ENCODE peak calls at places on chromosomes 7 and 10, in six cellular contexts. One of them, this sample, is unnamed.

GRCh38 chr7:41706228-41706930 is 3.5 kb upstream of the INHBA start:
- DNase-seq in mesendoderm: no peak
- DNase-seq in IMR-90: peak; percentile 50
- DNase-seq in neuronal stem cell: no peak
- DNase-seq in mesenchymal stem cell: no peak
- DNase-seq in H1: no peak
- DNase-seq in this sample: no peak

GRCh38 chr7:106178593-106179134 is 66.6 kb upstream of the SYPL1 start:
- DNase-seq in mesendoderm: peak; percentile 24
- DNase-seq in IMR-90: peak; percentile 57
- DNase-seq in neuronal stem cell: no peak
- DNase-seq in mesenchymal stem cell: no peak
- DNase-seq in H1: no peak
- DNase-seq in this sample: no peak

GRCh38 chr7:101900103-101900502 is 82.7 kb downstream of the CUX1 start:
- DNase-seq in mesendoderm: no peak
- DNase-seq in IMR-90: no peak
- DNase-seq in neuronal stem cell: no peak
- DNase-seq in mesenchymal stem cell: no peak
- DNase-seq in H1: no peak
- DNase-seq in this sample: no peak

GRCh38 chr7:41447106-41448042 is 255.5 kb downstream of the INHBA start:
- DNase-seq in mesendoderm: peak; percentile 27
- DNase-seq in IMR-90: peak; percentile 36
- DNase-seq in neuronal stem cell: no peak
- DNase-seq in mesenchymal stem cell: peak; percentile 26
- DNase-seq in H1: no peak
- DNase-seq in this sample: no peak

GRCh38 chr7:8135417-8135816 is 126.5 kb downstream of the ICA1 start:
- DNase-seq in mesendoderm: no peak
- DNase-seq in IMR-90: no peak
- DNase-seq in neuronal stem cell: no peak
- DNase-seq in mesenchymal stem cell: no peak
- DNase-seq in H1: no peak
- DNase-seq in this sample: no peak

GRCh38 chr7:5690931-5691461 is 90.5 kb downstream of the RNF216 start:
- DNase-seq in mesendoderm: no peak
- DNase-seq in IMR-90: no peak
- DNase-seq in neuronal stem cell: no peak
- DNase-seq in mesenchymal stem cell: peak; percentile 76
- DNase-seq in H1: no peak
- DNase-seq in this sample: no peak

GRCh38 chr7:117645456-117646181 is 165.8 kb downstream of the CFTR start:
- DNase-seq in mesendoderm: peak; percentile 25
- DNase-seq in IMR-90: peak; percentile 91
- DNase-seq in neuronal stem cell: no peak
- DNase-seq in mesenchymal stem cell: peak; percentile 51
- DNase-seq in H1: no peak
- DNase-seq in this sample: no peak

GRCh38 chr10:94183666-94184264 is 179.0 kb downstream of the NOC3L start:
- DNase-seq in mesendoderm: no peak
- DNase-seq in IMR-90: peak; percentile 100
- DNase-seq in neuronal stem cell: no peak
- DNase-seq in mesenchymal stem cell: peak; percentile 84
- DNase-seq in H1: no peak
- DNase-seq in this sample: no peak

GRCh38 chr10:49508249-49508648 is 30.7 kb downstream of the ERCC6 start:
- DNase-seq in mesendoderm: no peak
- DNase-seq in IMR-90: no peak
- DNase-seq in neuronal stem cell: no peak
- DNase-seq in mesenchymal stem cell: no peak
- DNase-seq in H1: no peak
- DNase-seq in this sample: no peak

GRCh38 chr10:68301790-68302502 is 29.9 kb upstream of the HNRNPH3 start:
- DNase-seq in mesendoderm: peak; percentile 40
- DNase-seq in IMR-90: peak; percentile 75
- DNase-seq in neuronal stem cell: peak; percentile 14
- DNase-seq in mesenchymal stem cell: peak; percentile 55
- DNase-seq in H1: no peak
- DNase-seq in this sample: no peak

GRCh38 chr7:80721880-80722595 is 83.6 kb downstream of the CD36 start:
- DNase-seq in mesendoderm: peak; percentile 32
- DNase-seq in IMR-90: peak; percentile 92
- DNase-seq in neuronal stem cell: no peak
- DNase-seq in mesenchymal stem cell: peak; percentile 91
- DNase-seq in H1: no peak
- DNase-seq in this sample: no peak

GRCh38 chr7:131581241-131582157 is 25.1 kb upstream of the PODXL start:
- DNase-seq in mesendoderm: no peak
- DNase-seq in IMR-90: no peak
- DNase-seq in neuronal stem cell: no peak
- DNase-seq in mesenchymal stem cell: no peak
- DNase-seq in H1: no peak
- DNase-seq in this sample: peak; percentile 42

GRCh38 chr7:138170298-138170697 is 94.0 kb downstream of the AKR1D1 start:
- DNase-seq in mesendoderm: peak; percentile 83
- DNase-seq in IMR-90: no peak
- DNase-seq in neuronal stem cell: no peak
- DNase-seq in mesenchymal stem cell: no peak
- DNase-seq in H1: no peak
- DNase-seq in this sample: peak; percentile 40

GRCh38 chr7:106365252-106366005 is 80.6 kb upstream of the NAMPT start:
- DNase-seq in mesendoderm: no peak
- DNase-seq in IMR-90: no peak
- DNase-seq in neuronal stem cell: no peak
- DNase-seq in mesenchymal stem cell: no peak
- DNase-seq in H1: no peak
- DNase-seq in this sample: no peak

GRCh38 chr7:149850007-149850594 is 11.9 kb downstream of the ZNF862 start:
- DNase-seq in mesendoderm: no peak
- DNase-seq in IMR-90: no peak
- DNase-seq in neuronal stem cell: no peak
- DNase-seq in mesenchymal stem cell: no peak
- DNase-seq in H1: no peak
- DNase-seq in this sample: no peak

GRCh38 chr7:133484135-133484534 is 231.3 kb downstream of the EXOC4 start:
- DNase-seq in mesendoderm: peak; percentile 40
- DNase-seq in IMR-90: no peak
- DNase-seq in neuronal stem cell: no peak
- DNase-seq in mesenchymal stem cell: no peak
- DNase-seq in H1: no peak
- DNase-seq in this sample: no peak

GRCh38 chr7:137669706-137670105 is 177.1 kb downstream of the DGKI start:
- DNase-seq in mesendoderm: no peak
- DNase-seq in IMR-90: peak; percentile 64
- DNase-seq in neuronal stem cell: no peak
- DNase-seq in mesenchymal stem cell: peak; percentile 3
- DNase-seq in H1: no peak
- DNase-seq in this sample: no peak

GRCh38 chr10:103197177-103197576 is 4.1 kb upstream of the NT5C2 start:
- DNase-seq in mesendoderm: peak; percentile 59
- DNase-seq in IMR-90: peak; percentile 75
- DNase-seq in neuronal stem cell: no peak
- DNase-seq in mesenchymal stem cell: peak; percentile 85
- DNase-seq in H1: no peak
- DNase-seq in this sample: no peak

GRCh38 chr10:102633848-102634247 is 10.4 kb upstream of the TRIM8 start:
- DNase-seq in mesendoderm: no peak
- DNase-seq in IMR-90: no peak
- DNase-seq in neuronal stem cell: no peak
- DNase-seq in mesenchymal stem cell: no peak
- DNase-seq in H1: no peak
- DNase-seq in this sample: no peak

GRCh38 chr7:105224884-105225651 is 163.7 kb downstream of the SRPK2 start:
- DNase-seq in mesendoderm: peak; percentile 72
- DNase-seq in IMR-90: peak; percentile 95
- DNase-seq in neuronal stem cell: no peak
- DNase-seq in mesenchymal stem cell: peak; percentile 86
- DNase-seq in H1: no peak
- DNase-seq in this sample: no peak

GRCh38 chr10:82319558-82319957 is 444.6 kb downstream of the NRG3 start:
- DNase-seq in mesendoderm: peak; percentile 23
- DNase-seq in IMR-90: no peak
- DNase-seq in neuronal stem cell: no peak
- DNase-seq in mesenchymal stem cell: no peak
- DNase-seq in H1: no peak
- DNase-seq in this sample: peak; percentile 31

GRCh38 chr7:18610331-18610948 is 114.9 kb downstream of the HDAC9 start:
- DNase-seq in mesendoderm: peak; percentile 72
- DNase-seq in IMR-90: peak; percentile 28
- DNase-seq in neuronal stem cell: peak; percentile 32
- DNase-seq in mesenchymal stem cell: peak; percentile 35
- DNase-seq in H1: peak; percentile 3
- DNase-seq in this sample: peak; percentile 42

GRCh38 chr10:74882831-74883230 is 56.4 kb downstream of the KAT6B start:
- DNase-seq in mesendoderm: no peak
- DNase-seq in IMR-90: peak; percentile 76
- DNase-seq in neuronal stem cell: no peak
- DNase-seq in mesenchymal stem cell: peak; percentile 64
- DNase-seq in H1: no peak
- DNase-seq in this sample: no peak

GRCh38 chr10:21161647-21162046 is 264.5 kb upstream of the NEBL start:
- DNase-seq in mesendoderm: peak; percentile 89
- DNase-seq in IMR-90: no peak
- DNase-seq in neuronal stem cell: peak; percentile 59
- DNase-seq in mesenchymal stem cell: no peak
- DNase-seq in H1: peak; percentile 51
- DNase-seq in this sample: no peak

GRCh38 chr7:78542551-78542950 is 744.0 kb downstream of the PHTF2 start:
- DNase-seq in mesendoderm: no peak
- DNase-seq in IMR-90: no peak
- DNase-seq in neuronal stem cell: no peak
- DNase-seq in mesenchymal stem cell: no peak
- DNase-seq in H1: no peak
- DNase-seq in this sample: no peak

GRCh38 chr7:135736586-135737305 is 8.8 kb upstream of the SLC13A4 start:
- DNase-seq in mesendoderm: no peak
- DNase-seq in IMR-90: no peak
- DNase-seq in neuronal stem cell: no peak
- DNase-seq in mesenchymal stem cell: no peak
- DNase-seq in H1: no peak
- DNase-seq in this sample: no peak

GRCh38 chr7:135731131-135731530 is 3.1 kb upstream of the SLC13A4 start:
- DNase-seq in mesendoderm: no peak
- DNase-seq in IMR-90: no peak
- DNase-seq in neuronal stem cell: no peak
- DNase-seq in mesenchymal stem cell: no peak
- DNase-seq in H1: no peak
- DNase-seq in this sample: no peak

GRCh38 chr7:135733603-135734342 is 5.8 kb upstream of the SLC13A4 start:
- DNase-seq in mesendoderm: no peak
- DNase-seq in IMR-90: no peak
- DNase-seq in neuronal stem cell: no peak
- DNase-seq in mesenchymal stem cell: no peak
- DNase-seq in H1: no peak
- DNase-seq in this sample: no peak

GRCh38 chr7:135729230-135729629 is 1.2 kb upstream of the SLC13A4 start:
- DNase-seq in mesendoderm: no peak
- DNase-seq in IMR-90: no peak
- DNase-seq in neuronal stem cell: no peak
- DNase-seq in mesenchymal stem cell: no peak
- DNase-seq in H1: no peak
- DNase-seq in this sample: no peak

GRCh38 chr7:135734343-135734689 is 6.3 kb upstream of the SLC13A4 start:
- DNase-seq in mesendoderm: no peak
- DNase-seq in IMR-90: no peak
- DNase-seq in neuronal stem cell: no peak
- DNase-seq in mesenchymal stem cell: no peak
- DNase-seq in H1: no peak
- DNase-seq in this sample: no peak
- H4K8ac ChIP-seq in mesendoderm: no peak overlapping the region
- H4K8ac ChIP-seq in IMR-90: no peak overlapping the region
- H4K8ac ChIP-seq in neuronal stem cell: no peak overlapping the region
- H4K8ac ChIP-seq in mesenchymal stem cell: no peak overlapping the region
- H4K8ac ChIP-seq in H1: no peak overlapping the region
- H4K8ac ChIP-seq in this sample: no peak overlapping the region

GRCh38 chr7:99665312-99665759 is 14.5 kb downstream of the CYP3A5 start:
- DNase-seq in mesendoderm: no peak
- DNase-seq in IMR-90: no peak
- DNase-seq in neuronal stem cell: no peak
- DNase-seq in mesenchymal stem cell: no peak
- DNase-seq in H1: no peak
- DNase-seq in this sample: no peak
- H4K8ac ChIP-seq in mesendoderm: no peak overlapping the region
- H4K8ac ChIP-seq in IMR-90: no peak overlapping the region
- H4K8ac ChIP-seq in neuronal stem cell: no peak overlapping the region
- H4K8ac ChIP-seq in mesenchymal stem cell: no peak overlapping the region
- H4K8ac ChIP-seq in H1: no peak overlapping the region
- H4K8ac ChIP-seq in this sample: no peak overlapping the region

DNA sequence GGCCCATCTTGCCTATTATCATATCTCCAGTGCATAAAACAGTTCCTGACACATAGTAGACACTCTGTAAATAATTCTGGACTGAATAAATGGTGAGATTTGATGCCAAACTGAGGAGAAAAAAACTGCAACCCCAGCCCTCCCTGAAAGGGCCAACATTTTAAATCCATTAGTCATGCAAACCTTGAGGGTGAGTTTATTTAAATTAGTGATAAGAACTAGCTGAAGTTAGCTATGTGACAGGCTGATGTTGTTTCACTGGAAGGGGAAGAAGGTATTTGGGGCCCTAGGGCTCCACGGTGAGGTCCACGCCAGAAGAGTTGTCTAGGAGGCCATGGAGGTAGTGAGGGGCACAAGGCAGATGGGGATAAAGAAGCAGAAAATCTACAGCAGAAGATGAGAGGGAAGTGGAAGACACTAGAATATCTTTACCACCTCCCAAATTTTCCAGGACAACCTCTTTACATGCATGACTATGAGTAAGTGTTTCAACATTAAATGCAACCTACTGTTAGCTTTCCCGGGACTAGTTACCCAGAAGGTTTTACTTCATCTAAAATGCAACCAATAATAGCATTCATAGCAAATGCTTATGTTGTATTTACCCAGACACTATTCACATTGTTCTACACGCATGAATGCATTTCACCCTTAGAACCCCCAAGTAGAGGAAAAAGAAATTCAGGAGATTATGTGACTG is 183.2 kb upstream of the LYZL1 start:
- DNase-seq in mesendoderm: peak; percentile 87
- DNase-seq in IMR-90: peak; percentile 86
- DNase-seq in neuronal stem cell: no peak
- DNase-seq in mesenchymal stem cell: peak; percentile 62
- DNase-seq in H1: no peak
- DNase-seq in this sample: no peak
- H4K8ac ChIP-seq in mesendoderm: no peak overlapping the region
- H4K8ac ChIP-seq in IMR-90: peak overlapping the region; percentile 8
- H4K8ac ChIP-seq in neuronal stem cell: no peak overlapping the region
- H4K8ac ChIP-seq in mesenchymal stem cell: peak overlapping the region; percentile 29
- H4K8ac ChIP-seq in H1: no peak overlapping the region
- H4K8ac ChIP-seq in this sample: no peak overlapping the region

GRCh38 chr10:43282881-43283280 is 16.0 kb upstream of the RASGEF1A start:
- DNase-seq in mesendoderm: peak; percentile 70
- DNase-seq in IMR-90: no peak
- DNase-seq in neuronal stem cell: no peak
- DNase-seq in mesenchymal stem cell: no peak
- DNase-seq in H1: no peak
- DNase-seq in this sample: peak; percentile 81

GRCh38 chr10:43273543-43273942 is 6.7 kb upstream of the RASGEF1A start:
- DNase-seq in mesendoderm: no peak
- DNase-seq in IMR-90: no peak
- DNase-seq in neuronal stem cell: no peak
- DNase-seq in mesenchymal stem cell: no peak
- DNase-seq in H1: no peak
- DNase-seq in this sample: no peak

GRCh38 chr10:43274011-43274410 is 7.1 kb upstream of the RASGEF1A start:
- DNase-seq in mesendoderm: no peak
- DNase-seq in IMR-90: no peak
- DNase-seq in neuronal stem cell: no peak
- DNase-seq in mesenchymal stem cell: no peak
- DNase-seq in H1: no peak
- DNase-seq in this sample: no peak

GRCh38 chr10:43278216-43278615 is 11.4 kb upstream of the RASGEF1A start:
- DNase-seq in mesendoderm: peak; percentile 27
- DNase-seq in IMR-90: no peak
- DNase-seq in neuronal stem cell: no peak
- DNase-seq in mesenchymal stem cell: no peak
- DNase-seq in H1: no peak
- DNase-seq in this sample: no peak
- H4K8ac ChIP-seq in mesendoderm: no peak overlapping the region
- H4K8ac ChIP-seq in IMR-90: no peak overlapping the region
- H4K8ac ChIP-seq in neuronal stem cell: no peak overlapping the region
- H4K8ac ChIP-seq in mesenchymal stem cell: no peak overlapping the region
- H4K8ac ChIP-seq in H1: no peak overlapping the region
- H4K8ac ChIP-seq in this sample: no peak overlapping the region

This sample was measured in H9.